ENCODE peak calls at places on chromosomes 1 and 21, in six cellular contexts. Q is cardiac fibroblast; N is amniotic stem cell; F is fibroblast of mammary gland; B is body of pancreas; I is stimulated activated CD4-positive, alpha-beta T cell treated with anti-CD3 and anti-CD28 coated beads, Interleukin-12 subunit alpha, Interleukin-12 subunit beta, amount 100 ng/mL, for 48 hours. M is an unnamed sample.

GRCh38 chr1:21783679-21784603 is 992 bp upstream of the USP48 start:
- DNase-seq in Q (peak), N (peak), F (peak), B (peak), I (no peak), M (peak)

GRCh38 chr21:45923146-45923545 is 58.4 kb upstream of the COL6A1 start:
- DNase-seq in Q (peak), N (peak), F (peak), B (peak), I (peak), M (peak)

GRCh38 chr1:192907545-192908243 is 98.9 kb downstream of the RGS2 start:
- DNase-seq in Q (peak), N (no peak), F (peak), B (no peak), I (no peak), M (peak)

GRCh38 chr1:150194381-150195031 is 41.4 kb downstream of the ANP32E start:
- DNase-seq in Q (peak), N (peak), F (no peak), B (no peak), I (no peak), M (peak)

GRCh38 chr1:932178-932520 is 8.4 kb downstream of the SAMD11 start:
- DNase-seq in Q (no peak), N (no peak), F (no peak), B (no peak), I (no peak), M (no peak)

GRCh38 chr1:217343907-217344306 is 287.0 kb downstream of the GPATCH2 start:
- DNase-seq in Q (no peak), N (no peak), F (no peak), B (no peak), I (no peak), M (no peak)

GRCh38 chr1:160996195-160996594 is 24.8 kb downstream of the F11R start:
- DNase-seq in Q (peak), N (no peak), F (peak), B (no peak), I (no peak), M (no peak)

GRCh38 chr1:9413143-9413876 is 120.6 kb downstream of the SPSB1 start:
- DNase-seq in Q (peak), N (peak), F (peak), B (peak), I (peak), M (peak)

GRCh38 chr1:86137458-86137857 is 19.1 kb downstream of the COL24A1 start:
- DNase-seq in Q (peak), N (no peak), F (peak), B (no peak), I (no peak), M (peak)

GRCh38 chr1:8880068-8880676 is 1.7 kb upstream of the ENO1 start:
- DNase-seq in Q (peak), N (peak), F (peak), B (peak), I (no peak), M (peak)

GRCh38 chr1:203996126-203996525 is 76.8 kb upstream of the SOX13 start:
- DNase-seq in Q (peak), N (no peak), F (no peak), B (no peak), I (no peak), M (peak)

GRCh38 chr1:116909511-116910378 is at the start of gene PTGFRN:
- DNase-seq in Q (peak), N (peak), F (peak), B (peak), I (peak), M (peak)

GRCh38 chr1:30724655-30725421 is 1.5 kb upstream of the MATN1 start:
- DNase-seq in Q (no peak), N (no peak), F (no peak), B (no peak), I (no peak), M (no peak)

GRCh38 chr1:10161541-10162290 is 48.7 kb upstream of the KIF1B start:
- DNase-seq in Q (no peak), N (no peak), F (no peak), B (peak), I (no peak), M (no peak)

GRCh38 chr1:198374288-198374687 is 166.2 kb downstream of the ATP6V1G3 start:
- DNase-seq in Q (no peak), N (no peak), F (no peak), B (no peak), I (no peak), M (no peak)

M was measured in fibroblast of villous mesenchyme.